ENCODE peak calls at places on chromosome 1, in seven cellular contexts. D is NB4, C is astrocyte of the spinal cord, S is neural progenitor cell, V is IMR-90, T is fibroblast of lung, A is keratinocyte. X is an unnamed sample.

GRCh38 chr1:201740609-201741231 is 88.2 kb upstream of the IPO9 start:
- DNase-seq in D (peak; percentile 49), C (no peak), S (peak; percentile 48), V (no peak), T (no peak), A (no peak), X (no peak)

GRCh38 chr1:5949074-5949760 is 43.0 kb downstream of the NPHP4 start:
- DNase-seq in D (no peak), C (no peak), S (peak; percentile 16), V (no peak), T (no peak), A (no peak), X (no peak)

GRCh38 chr1:109677459-109677858 is 9.6 kb downstream of the GSTM2 start:
- DNase-seq in D (no peak), C (no peak), S (no peak), V (peak; percentile 0), T (no peak), A (no peak), X (no peak)

GRCh38 chr1:53869454-53870117 is 20.0 kb downstream of the YIPF1 start:
- DNase-seq in D (peak; percentile 34), C (no peak), S (no peak), V (no peak), T (no peak), A (no peak), X (no peak)

GRCh38 chr1:160741597-160742348 is 2.7 kb downstream of the SLAMF7 start:
- DNase-seq in D (no peak), C (no peak), S (peak; percentile 13), V (no peak), T (no peak), A (no peak), X (no peak)

GRCh38 chr1:180112979-180113650 is 41.6 kb upstream of the QSOX1 start:
- DNase-seq in D (no peak), C (no peak), S (no peak), V (peak; percentile 72), T (no peak), A (no peak), X (no peak)

GRCh38 chr1:160411231-160411630 is 10.9 kb downstream of the VANGL2 start:
- DNase-seq in D (no peak), C (no peak), S (no peak), V (no peak), T (no peak), A (no peak), X (no peak)

GRCh38 chr1:197265168-197265567 is 2.9 kb upstream of the CRB1 start:
- DNase-seq in D (no peak), C (no peak), S (no peak), V (no peak), T (no peak), A (no peak), X (no peak)

GRCh38 chr1:30518696-30519095 is 204.7 kb downstream of the MATN1 start:
- DNase-seq in D (no peak), C (no peak), S (no peak), V (no peak), T (peak; percentile 58), A (no peak), X (no peak)

GRCh38 chr1:224894915-224895314 is 34.6 kb upstream of the DNAH14 start:
- DNase-seq in D (peak; percentile 38), C (peak; percentile 26), S (peak; percentile 46), V (peak; percentile 8), T (peak; percentile 38), A (no peak), X (peak; percentile 51)

GRCh38 chr1:112614460-112615065 is 4.4 kb downstream of the ST7L start:
- DNase-seq in D (peak; percentile 66), C (peak; percentile 71), S (peak; percentile 43), V (peak; percentile 64), T (peak; percentile 37), A (no peak), X (peak; percentile 68)

GRCh38 chr1:23019094-23019850 is at the start of gene KDM1A:
- DNase-seq in D (peak; percentile 98), C (peak; percentile 99), S (peak; percentile 98), V (peak; percentile 97), T (peak; percentile 97), A (peak; percentile 62), X (peak; percentile 98)

GRCh38 chr1:239874831-239875230 is 216.9 kb upstream of the FMN2 start:
- DNase-seq in D (no peak), C (no peak), S (no peak), V (no peak), T (no peak), A (no peak), X (no peak)

GRCh38 chr1:59707216-59707615 is 107.5 kb upstream of the HOOK1 start:
- DNase-seq in D (no peak), C (peak; percentile 95), S (no peak), V (peak; percentile 98), T (peak; percentile 98), A (no peak), X (peak; percentile 99)

GRCh38 chr1:67556297-67556900 is 126.2 kb upstream of the SERBP1 start:
- DNase-seq in D (no peak), C (no peak), S (no peak), V (no peak), T (no peak), A (no peak), X (no peak)

GRCh38 chr1:227396539-227397355 is 78.5 kb upstream of the CDC42BPA start:
- DNase-seq in D (no peak), C (no peak), S (no peak), V (no peak), T (peak; percentile 44), A (no peak), X (no peak)

GRCh38 chr1:60073605-60074278 is at the start of gene C1orf87:
- DNase-seq in D (no peak), C (no peak), S (peak; percentile 61), V (no peak), T (no peak), A (no peak), X (no peak)

GRCh38 chr1:91729621-91730348 is 156.2 kb downstream of the TGFBR3 start:
- DNase-seq in D (no peak), C (no peak), S (no peak), V (no peak), T (no peak), A (no peak), X (no peak)

GRCh38 chr1:193143285-193143684 is 21.5 kb downstream of the CDC73 start:
- DNase-seq in D (no peak), C (peak; percentile 37), S (no peak), V (peak; percentile 41), T (no peak), A (no peak), X (peak; percentile 28)

GRCh38 chr1:51063121-51063520 is 38.9 kb upstream of the C1orf185 start:
- DNase-seq in D (no peak), C (peak; percentile 94), S (no peak), V (peak; percentile 81), T (peak; percentile 99), A (peak; percentile 60), X (peak; percentile 72)

GRCh38 chr1:17873007-17873675 is 118.0 kb downstream of the ACTL8 start:
- DNase-seq in D (no peak), C (no peak), S (no peak), V (no peak), T (no peak), A (no peak), X (peak; percentile 9)

GRCh38 chr1:150194381-150195031 is 41.4 kb downstream of the ANP32E start:
- DNase-seq in D (no peak), C (peak; percentile 58), S (no peak), V (peak; percentile 66), T (peak; percentile 81), A (no peak), X (no peak)

GRCh38 chr1:203607169-203607873 is 19.3 kb upstream of the ATP2B4 start:
- DNase-seq in D (peak; percentile 90), C (peak; percentile 93), S (no peak), V (peak; percentile 98), T (peak; percentile 95), A (no peak), X (peak; percentile 94)

GRCh38 chr1:236287757-236288619 is 6.2 kb upstream of the ERO1B start:
- DNase-seq in D (peak; percentile 68), C (no peak), S (peak; percentile 94), V (no peak), T (no peak), A (no peak), X (no peak)

GRCh38 chr1:48448932-48449331 is 23.1 kb downstream of the SPATA6 start:
- DNase-seq in D (no peak), C (no peak), S (no peak), V (no peak), T (no peak), A (no peak), X (no peak)

GRCh38 chr1:200307755-200308066 is 102.1 kb downstream of the ZNF281 start:
- DNase-seq in D (no peak), C (no peak), S (no peak), V (no peak), T (no peak), A (no peak), X (no peak)
- TF ChIP-seq CTCF in D (no peak), C (no peak), S (no peak), V (no peak), T (no peak), A (no peak), X (no peak)

GRCh38 chr1:167882376-167882775 is 31.6 kb downstream of the ADCY10 start:
- DNase-seq in D (no peak), C (no peak), S (no peak), V (no peak), T (no peak), A (no peak), X (no peak)
- H3K4me3 ChIP-seq in D (no peak overlapping the region), C (no peak overlapping the region), S (no peak overlapping the region), V (no peak overlapping the region), T (no peak overlapping the region), A (no peak overlapping the region), X (no peak overlapping the region)

GRCh38 chr1:169081503-169082123 is 24.9 kb upstream of the ATP1B1 start:
- DNase-seq in D (no peak), C (no peak), S (no peak), V (no peak), T (no peak), A (no peak), X (no peak)
- TF ChIP-seq CTCF in D (no peak), C (no peak), S (no peak), V (no peak), T (no peak), A (no peak), X (no peak)

DNA sequence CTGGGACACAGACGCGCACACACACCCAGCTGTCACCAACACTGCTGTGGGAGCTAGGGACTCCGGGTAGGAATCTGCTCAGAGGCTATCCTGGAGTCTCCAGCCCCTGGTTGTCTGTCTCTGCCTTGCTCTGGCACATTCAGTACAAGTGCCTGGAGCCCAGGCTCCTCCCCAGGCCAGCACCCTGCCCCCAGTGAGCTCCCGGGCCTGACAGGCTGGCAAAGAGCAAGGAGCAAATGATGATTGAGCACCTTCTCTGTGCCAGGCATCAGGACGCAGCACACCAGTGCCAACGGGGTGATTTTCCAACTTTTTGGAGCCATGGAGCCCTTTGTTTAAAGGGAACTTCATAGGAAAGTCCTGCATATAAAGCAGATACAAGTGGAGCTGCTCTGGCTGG is 6.5 kb downstream of the CNTN2 start:
- DNase-seq in D (no peak), C (no peak), S (no peak), V (no peak), T (no peak), A (no peak), X (no peak)
- H3K4me3 ChIP-seq in D (no peak overlapping the region), C (no peak overlapping the region), S (no peak overlapping the region), V (no peak overlapping the region), T (no peak overlapping the region), A (no peak overlapping the region), X (no peak overlapping the region)